ENCODE peak calls at places on chromosomes 1 and 21, in seven cellular contexts. W, C, Y, U, P, X and T are unnamed samples.

GRCh38 chr1:36087233-36088123 is 1.2 kb upstream of the ADPRS start:
- DNase-seq in X (no peak), C (no peak), P (no peak), W (no peak), Y (no peak), U (peak; percentile 35), T (no peak)

GRCh38 chr1:182685186-182685585 is 799 bp upstream of the RGS8 start:
- DNase-seq in W (no peak), X (no peak), U (no peak), Y (no peak), C (no peak), P (no peak), T (no peak)

GRCh38 chr1:162147760-162148159 is 78.3 kb downstream of the NOS1AP start:
- DNase-seq in X (no peak), Y (peak; percentile 16), P (no peak), C (no peak), W (no peak), U (no peak), T (no peak)

GRCh38 chr1:192639607-192640368 is 3.8 kb downstream of the RGS13 start:
- DNase-seq in C (no peak), W (no peak), U (no peak), Y (peak; percentile 83), X (no peak), P (peak; percentile 50), T (no peak)

GRCh38 chr1:2108213-2108876 is 58.1 kb downstream of the PRKCZ start:
- DNase-seq in W (no peak), C (no peak), P (no peak), U (no peak), X (no peak), Y (peak; percentile 31), T (no peak)

GRCh38 chr1:116909511-116910378 is at the start of gene PTGFRN:
- DNase-seq in P (peak; percentile 85), W (peak; percentile 52), Y (peak; percentile 74), X (no peak), C (no peak), U (peak; percentile 82), T (peak; percentile 81)

GRCh38 chr1:202241376-202242079 is 47.9 kb downstream of the LGR6 start:
- DNase-seq in Y (no peak), P (no peak), X (no peak), C (peak; percentile 9), U (no peak), W (no peak), T (no peak)

GRCh38 chr1:119712342-119713038 is 756 bp downstream of the PHGDH start:
- DNase-seq in W (peak; percentile 39), C (peak; percentile 18), Y (peak; percentile 88), P (peak; percentile 80), U (peak; percentile 83), X (peak; percentile 29), T (peak; percentile 86)

GRCh38 chr1:167373398-167373797 is 144.9 kb downstream of the CD247 start:
- DNase-seq in Y (peak; percentile 53), W (no peak), U (no peak), C (no peak), X (no peak), P (no peak), T (no peak)

GRCh38 chr1:236132420-236133046 is 9.8 kb upstream of the GPR137B start:
- DNase-seq in W (no peak), X (no peak), P (no peak), U (no peak), Y (no peak), C (no peak), T (no peak)

GRCh38 chr1:201226859-201227488 is 36.4 kb downstream of the IGFN1 start:
- DNase-seq in Y (no peak), X (no peak), P (no peak), U (no peak), C (no peak), W (no peak), T (no peak)

GRCh38 chr21:41501919-41502318 is 6.0 kb downstream of the TMPRSS2 start:
- DNase-seq in Y (peak; percentile 20), P (no peak), W (no peak), X (no peak), C (peak; percentile 53), U (no peak), T (no peak)

GRCh38 chr1:201429771-201430501 is 8.4 kb upstream of the TNNI1 start:
- DNase-seq in U (no peak), Y (no peak), P (no peak), C (no peak), W (no peak), X (no peak), T (no peak)

GRCh38 chr1:32861904-32862698 is 8.6 kb downstream of the FNDC5 start:
- DNase-seq in U (no peak), W (no peak), P (no peak), X (no peak), C (no peak), Y (peak; percentile 20), T (no peak)

GRCh38 chr1:78743626-78744025 is 94.0 kb downstream of the IFI44 start:
- DNase-seq in X (no peak), P (peak; percentile 33), Y (peak; percentile 61), W (no peak), U (no peak), C (no peak), T (no peak)

GRCh38 chr1:50023292-50024159 is at the start of gene AGBL4:
- DNase-seq in X (no peak), Y (peak; percentile 41), U (peak; percentile 30), P (peak; percentile 46), W (no peak), C (peak; percentile 63), T (no peak)

GRCh38 chr1:27144349-27144748 is 10.6 kb downstream of the SLC9A1 start:
- DNase-seq in X (no peak), C (no peak), P (peak; percentile 86), U (no peak), Y (no peak), W (no peak), T (no peak)

GRCh38 chr1:18100493-18101063 is 7.0 kb upstream of the IGSF21 start:
- DNase-seq in X (peak; percentile 3), P (peak; percentile 32), Y (peak; percentile 27), C (peak; percentile 49), W (peak; percentile 14), U (no peak), T (no peak)

GRCh38 chr1:155272466-155273133 is 704 bp downstream of the CLK2 start:
- DNase-seq in X (no peak), U (no peak), W (no peak), C (no peak), P (peak; percentile 59), Y (peak; percentile 75), T (no peak)

GRCh38 chr1:99445486-99445885 is 181.2 kb downstream of the PLPPR4 start:
- DNase-seq in U (no peak), C (no peak), Y (peak; percentile 87), X (no peak), P (no peak), W (no peak), T (no peak)

GRCh38 chr1:8134546-8135235 is 108.6 kb upstream of the ERRFI1 start:
- DNase-seq in U (no peak), C (no peak), Y (peak; percentile 68), W (no peak), P (no peak), X (no peak), T (no peak)

GRCh38 chr1:157442065-157442464 is 110.2 kb downstream of the FCRL5 start:
- DNase-seq in U (no peak), X (no peak), C (no peak), W (no peak), P (no peak), Y (no peak), T (no peak)